ENCODE peak calls at places on chromosomes 2 and 18, in five cellular contexts. I is progenitor cell of endocrine pancreas; B is adrenal gland; U is NCI-H226; M is effector memory CD8-positive, alpha-beta T cell. Z is an unnamed sample.

GRCh38 chr2:7009207-7009911 is 92.1 kb downstream of the RNF144A start:
- DNase-seq in U (no peak), I (no peak), M (no peak), B (no peak), Z (no peak)

GRCh38 chr2:115763601-115764000 is 1321.2 kb downstream of the DPP10 start:
- DNase-seq in U (no peak), B (no peak), I (no peak), M (no peak), Z (no peak)

GRCh38 chr2:149928026-149928425 is 340.5 kb upstream of the MMADHC start:
- DNase-seq in I (no peak), B (no peak), U (no peak), M (no peak), Z (no peak)

GRCh38 chr18:48032876-48033769 is 102.7 kb upstream of the SMAD2 start:
- DNase-seq in U (peak; percentile 69), I (no peak), M (no peak), B (no peak), Z (no peak)

GRCh38 chr2:156522824-156523440 is 86.8 kb downstream of the GPD2 start:
- DNase-seq in I (no peak), U (no peak), M (no peak), B (no peak), Z (no peak)

GRCh38 chr2:95386031-95386430 is 16.5 kb upstream of the FAHD2A start:
- DNase-seq in U (no peak), M (no peak), B (no peak), I (no peak), Z (no peak)

GRCh38 chr2:131054488-131054887 is 38.8 kb downstream of the FAM168B start:
- DNase-seq in B (no peak), U (no peak), M (no peak), I (no peak), Z (no peak)

GRCh38 chr2:172449916-172450550 is 22.6 kb downstream of the ITGA6 start:
- DNase-seq in I (no peak), M (no peak), B (no peak), U (peak; percentile 82), Z (no peak)

GRCh38 chr2:232611559-232612218 is 21.7 kb upstream of the EFHD1 start:
- DNase-seq in I (peak; percentile 46), M (peak; percentile 66), B (peak; percentile 78), U (no peak), Z (no peak)

GRCh38 chr2:234996467-234997270 is 44.9 kb downstream of the SH3BP4 start:
- DNase-seq in M (no peak), I (no peak), U (peak; percentile 85), B (no peak), Z (no peak)

GRCh38 chr2:70767699-70768584 is at the start of gene ADD2:
- DNase-seq in M (peak; percentile 18), I (peak; percentile 30), U (peak; percentile 62), B (peak; percentile 22), Z (no peak)

GRCh38 chr2:165239230-165239629 is at the start of gene SCN2A:
- DNase-seq in M (no peak), B (no peak), U (no peak), I (no peak), Z (no peak)

GRCh38 chr2:71340176-71340575 is 8.6 kb downstream of the ZNF638 start:
- DNase-seq in M (no peak), B (no peak), U (no peak), I (no peak), Z (no peak)

GRCh38 chr2:62450716-62451191 is 55.2 kb downstream of the TMEM17 start:
- DNase-seq in I (no peak), M (no peak), U (no peak), B (no peak), Z (no peak)

GRCh38 chr2:3626817-3627499 is 31.0 kb upstream of the ALLC start:
- DNase-seq in B (peak; percentile 24), M (no peak), U (no peak), I (no peak), Z (no peak)

GRCh38 chr2:113156278-113157107 is 17.3 kb upstream of the PSD4 start:
- DNase-seq in I (peak; percentile 25), U (no peak), B (no peak), M (no peak), Z (no peak)

GRCh38 chr2:85066874-85067351 is 66.3 kb upstream of the TCF7L1 start:
- DNase-seq in I (peak; percentile 79), M (peak; percentile 14), B (peak; percentile 82), U (peak; percentile 54), Z (no peak)

GRCh38 chr2:47078541-47079482 is 76.3 kb downstream of the STPG4 start:
- DNase-seq in U (no peak), B (no peak), M (no peak), I (no peak), Z (no peak)

GRCh38 chr2:179675435-179675834 is 186.0 kb downstream of the ZNF385B start:
- DNase-seq in I (no peak), U (no peak), B (no peak), M (no peak), Z (no peak)

GRCh38 chr2:25421746-25422431 is 80.2 kb upstream of the DNMT3A start:
- DNase-seq in M (no peak), I (no peak), U (no peak), B (no peak), Z (no peak)

GRCh38 chr2:235244497-235245215 is 249.2 kb upstream of the AGAP1 start:
- DNase-seq in I (no peak), M (no peak), B (no peak), U (no peak), Z (no peak)

GRCh38 chr18:75041586-75041985 is 167.4 kb downstream of the PTGR3 start:
- DNase-seq in M (no peak), B (no peak), I (no peak), U (no peak), Z (no peak)

GRCh38 chr18:2898131-2898640 is 51.4 kb downstream of the EMILIN2 start:
- DNase-seq in M (no peak), U (peak; percentile 28), I (no peak), B (no peak), Z (peak; percentile 85)

GRCh38 chr2:229733606-229734205 is 19.4 kb upstream of the DNER start:
- DNase-seq in B (no peak), U (no peak), I (no peak), M (no peak), Z (no peak)

GRCh38 chr18:59918320-59918755 is 18.5 kb downstream of the PMAIP1 start:
- DNase-seq in M (no peak), I (no peak), B (peak; percentile 52), U (peak; percentile 49), Z (peak; percentile 97)

GRCh38 chr2:31170071-31170698 is 31.9 kb upstream of the GALNT14 start:
- DNase-seq in M (peak; percentile 32), I (peak; percentile 41), U (peak; percentile 10), B (peak; percentile 69), Z (peak; percentile 41)

GRCh38 chr2:9753276-9753600 is 90.0 kb upstream of the TAF1B start:
- DNase-seq in I (no peak), B (peak; percentile 72), U (peak; percentile 85), M (peak; percentile 24), Z (no peak)

GRCh38 chr2:183614797-183615429 is 490.7 kb downstream of the NUP35 start:
- DNase-seq in I (no peak), U (no peak), B (no peak), M (no peak), Z (no peak)

GRCh38 chr2:24512836-24513235 is 21.8 kb downstream of the NCOA1 start:
- DNase-seq in U (no peak), I (no peak), B (no peak), M (no peak), Z (no peak)

GRCh38 chr2:188367164-188367563 is 75.5 kb downstream of the GULP1 start:
- DNase-seq in I (no peak), B (no peak), M (no peak), U (no peak), Z (no peak)

GRCh38 chr2:1594281-1595171 is 149.8 kb downstream of the PXDN start:
- DNase-seq in U (no peak), I (no peak), B (no peak), M (no peak), Z (no peak)

GRCh38 chr2:218607436-218608115 is at the start of gene PLCD4:
- DNase-seq in U (peak; percentile 64), B (peak; percentile 51), M (no peak), I (no peak), Z (no peak)

GRCh38 chr2:181554511-181554910 is 97.3 kb downstream of the ITGA4 start:
- DNase-seq in U (no peak), I (no peak), M (no peak), B (no peak), Z (no peak)

GRCh38 chr2:148258124-148258523 is 237.2 kb downstream of the MBD5 start:
- DNase-seq in U (no peak), I (no peak), B (no peak), M (no peak), Z (no peak)

GRCh38 chr2:79580175-79580574 is 67.3 kb downstream of the CTNNA2 start:
- DNase-seq in U (no peak), M (no peak), I (no peak), B (no peak), Z (no peak)